ENCODE peak calls at places on chromosomes 3 and 15, in ten cellular contexts. J is tibial nerve, S is ovary, Y is endothelial cell of umbilical vein, X is esophagus squamous epithelium, R is body of pancreas, M is H1, F is spleen, C is NB4, V is heart left ventricle. G is an unnamed sample.
A peak's percentile ranks its signal among the peaks of the same experiment; 100 is the strongest.

GRCh38 chr15:51491941-51492340 is 130.6 kb downstream of the DMXL2 start:
- DNase-seq in F (no peak), Y (no peak), R (no peak), M (no peak), V (no peak), X (no peak), C (no peak), J (no peak), S (no peak), G (no peak)

GRCh38 chr3:122246214-122246613 is 62.7 kb downstream of the CASR start:
- DNase-seq in M (no peak), Y (no peak), C (no peak), S (no peak), V (no peak), R (no peak), F (no peak), J (no peak), X (no peak), G (no peak)

GRCh38 chr3:30350011-30350410 is 256.4 kb upstream of the TGFBR2 start:
- DNase-seq in J (no peak), F (no peak), Y (peak; percentile 21), S (no peak), R (no peak), M (no peak), X (no peak), C (no peak), V (no peak), G (no peak)

GRCh38 chr15:70892002-70892911 is at the start of the genes LRRC49 and THAP10:
- DNase-seq in C (peak; percentile 90), F (peak; percentile 81), V (peak; percentile 93), M (peak; percentile 82), J (peak; percentile 87), S (peak; percentile 89), X (peak; percentile 30), Y (peak; percentile 98), R (peak; percentile 89), G (peak; percentile 96)

GRCh38 chr15:91263632-91264477 is 163.8 kb downstream of the SV2B start:
- DNase-seq in V (peak; percentile 86), R (peak; percentile 55), J (peak; percentile 86), M (no peak), S (no peak), F (no peak), Y (no peak), C (peak; percentile 47), X (no peak), G (peak; percentile 75)

GRCh38 chr3:125137432-125138033 is 75.0 kb downstream of the SLC12A8 start:
- DNase-seq in M (no peak), J (no peak), X (no peak), C (no peak), R (no peak), F (no peak), V (no peak), Y (no peak), S (no peak), G (no peak)

GRCh38 chr15:38129531-38130199 is 123.0 kb upstream of the SPRED1 start:
- DNase-seq in V (peak; percentile 86), Y (peak; percentile 66), J (peak; percentile 86), S (peak; percentile 87), F (no peak), X (peak; percentile 18), R (peak; percentile 82), M (no peak), C (peak; percentile 76), G (peak; percentile 90)

GRCh38 chr3:121542924-121543323 is 2.9 kb downstream of the POLQ start:
- DNase-seq in V (no peak), F (no peak), J (no peak), M (no peak), X (no peak), C (no peak), S (no peak), R (no peak), Y (no peak), G (no peak)

GRCh38 chr3:17539436-17539835 is 203.0 kb downstream of the TBC1D5 start:
- DNase-seq in R (no peak), V (no peak), S (no peak), J (no peak), Y (no peak), C (no peak), F (no peak), M (no peak), X (no peak), G (no peak)

GRCh38 chr3:64140651-64141050 is 84.6 kb downstream of the PRICKLE2 start:
- DNase-seq in V (no peak), R (no peak), C (no peak), S (no peak), Y (no peak), J (no peak), X (no peak), M (no peak), F (no peak), G (no peak)

GRCh38 chr3:195897081-195897852 is 11.1 kb downstream of the TNK2 start:
- DNase-seq in M (no peak), J (no peak), V (peak; percentile 46), F (peak; percentile 79), R (no peak), C (no peak), S (peak; percentile 64), Y (peak; percentile 55), X (no peak), G (no peak)

GRCh38 chr3:9213019-9213646 is 36.3 kb downstream of the SRGAP3 start:
- DNase-seq in R (no peak), J (no peak), S (no peak), C (no peak), V (no peak), X (no peak), F (no peak), M (no peak), Y (no peak), G (peak; percentile 49)

GRCh38 chr3:177928156-177928555 is 608.1 kb upstream of the KCNMB2 start:
- DNase-seq in V (no peak), C (no peak), R (no peak), X (no peak), S (no peak), M (no peak), J (no peak), F (no peak), Y (no peak), G (no peak)

GRCh38 chr15:58457466-58457965 is 25.7 kb downstream of the LIPC start:
- DNase-seq in S (no peak), F (no peak), C (peak; percentile 88), J (no peak), M (no peak), V (no peak), X (no peak), Y (no peak), R (no peak), G (no peak)

GRCh38 chr3:190424478-190425439 is 24.9 kb downstream of the TMEM207 start:
- DNase-seq in J (peak; percentile 23), M (peak; percentile 43), Y (peak; percentile 76), R (peak; percentile 80), S (peak; percentile 41), X (no peak), C (peak; percentile 65), V (peak; percentile 40), F (peak; percentile 58), G (no peak)

GRCh38 chr3:179324270-179324754 is 1.5 kb downstream of the ZNF639 start:
- DNase-seq in X (no peak), M (no peak), F (no peak), R (no peak), S (no peak), Y (peak; percentile 57), C (peak; percentile 50), J (no peak), V (no peak), G (no peak)

DNA sequence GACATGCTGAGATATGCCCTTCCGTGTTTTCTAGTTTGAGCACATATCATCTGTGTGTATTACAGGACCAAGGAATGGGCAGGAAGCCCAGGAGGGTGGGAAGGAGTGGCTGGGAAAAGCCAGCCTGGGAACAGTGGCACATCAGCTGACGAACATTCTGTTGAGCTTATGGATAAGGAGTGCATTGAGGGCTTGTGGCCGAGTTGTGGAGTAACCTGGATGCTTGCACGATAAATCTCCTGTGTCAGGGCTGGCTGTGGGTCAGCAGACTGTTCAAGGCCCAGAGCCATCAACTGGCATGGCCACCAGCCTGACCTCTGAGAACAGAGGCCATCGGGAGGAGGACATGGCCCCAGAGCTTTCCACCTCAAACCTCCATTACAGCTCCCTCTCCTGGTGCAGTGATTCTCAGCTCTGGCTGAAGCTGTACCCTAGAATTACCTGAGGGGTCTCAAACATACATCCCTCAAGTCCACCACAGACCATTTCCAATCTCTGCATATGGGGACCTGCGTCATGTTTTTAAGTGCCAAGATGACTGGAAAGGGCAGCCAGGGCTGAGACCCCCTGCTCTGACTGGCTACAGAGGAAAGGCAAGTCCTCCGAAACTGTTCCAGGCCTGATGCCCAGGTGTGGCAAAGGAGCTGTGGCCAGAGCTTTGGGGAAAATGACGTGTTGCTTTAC is 4.8 kb upstream of the VILL start:
- DNase-seq in S (no peak), F (peak; percentile 33), Y (no peak), V (no peak), M (no peak), C (no peak), R (peak; percentile 95), J (no peak), X (no peak), G (peak; percentile 82)
- TF ChIP-seq POLR2A in S (no peak), F (no peak), Y (no peak), V (no peak), M (no peak), C (no peak), R (no peak), J (no peak), X (no peak), G (no peak)

DNA sequence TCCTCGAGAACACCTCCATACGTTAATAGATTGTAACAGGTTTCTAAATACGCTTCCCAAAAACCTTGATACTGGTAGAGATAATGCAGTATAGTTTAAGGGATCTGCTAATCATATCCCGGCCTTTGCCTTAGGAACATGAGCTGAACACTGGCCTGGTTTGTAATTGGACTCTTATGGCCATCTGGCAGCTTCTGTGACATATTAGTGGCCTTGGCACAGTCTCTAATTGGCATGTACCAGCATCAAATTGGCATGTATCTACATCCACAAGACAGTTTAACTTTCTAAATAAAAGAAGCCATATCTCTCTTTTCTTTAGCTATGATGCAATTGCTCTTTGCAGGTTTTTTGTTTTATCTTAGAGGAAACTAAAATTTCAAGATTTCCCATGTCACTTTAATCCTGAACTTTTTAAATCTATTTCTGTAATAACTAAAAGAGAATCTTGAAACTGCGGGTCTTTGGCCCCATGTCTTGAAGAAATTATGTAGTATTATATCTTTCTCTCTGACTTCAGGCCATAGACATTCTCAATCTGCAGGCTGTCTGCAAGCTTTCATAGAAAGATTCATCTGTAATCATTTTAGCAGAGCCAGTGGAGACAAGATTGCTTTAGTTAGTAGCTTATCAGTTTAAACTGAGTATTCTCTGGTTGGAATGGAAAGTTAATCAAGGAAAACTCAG is 44.7 kb upstream of the FILIP1L start:
- DNase-seq in R (no peak), C (no peak), Y (peak; percentile 54), X (no peak), V (peak; percentile 29), F (no peak), S (no peak), J (no peak), M (no peak), G (no peak)
- H3K4me3 ChIP-seq in R (no peak overlapping the region), C (no peak overlapping the region), Y (no peak overlapping the region), X (no peak overlapping the region), V (no peak overlapping the region), F (no peak overlapping the region), S (no peak overlapping the region), J (no peak overlapping the region), M (no peak overlapping the region), G (no peak overlapping the region)

GRCh38 chr3:186589115-186589514 is 18.6 kb downstream of the DNAJB11 start:
- DNase-seq in C (peak; percentile 44), V (no peak), X (no peak), Y (no peak), S (no peak), F (no peak), J (no peak), R (no peak), M (no peak), G (no peak)
- TF ChIP-seq CTCF in C (peak; percentile 40), V (no peak), X (no peak), Y (no peak), S (no peak), F (no peak), J (no peak), R (peak; percentile 33), M (no peak), G (no peak)

GRCh38 chr3:49500408-49501257 is 30.6 kb downstream of the DAG1 start:
- DNase-seq in X (no peak), R (peak; percentile 77), C (peak; percentile 59), V (peak; percentile 84), F (no peak), Y (peak; percentile 79), S (peak; percentile 59), J (peak; percentile 48), M (no peak), G (peak; percentile 90)
- TF ChIP-seq POLR2A in X (no peak), R (no peak), C (no peak), V (no peak), F (no peak), Y (no peak), S (no peak), J (no peak), M (no peak), G (no peak)

G was measured in lower leg skin.